ENCODE peak calls at places on chromosomes 2 and 18, in five cellular contexts. K is CD4-positive, alpha-beta T cell; R is left ventricle myocardium inferior; V is hepatocyte; M is caudate nucleus. U is an unnamed sample.

GRCh38 chr2:2757764-2758163 is 426.7 kb upstream of the MYT1L start:
- DNase-seq in R (no peak), V (no peak), M (no peak), K (no peak), U (no peak)

GRCh38 chr2:195319548-195320415 is 337.2 kb upstream of the SLC39A10 start:
- DNase-seq in K (no peak), R (no peak), V (no peak), M (no peak), U (no peak)

GRCh38 chr2:98295721-98296414 is 50.4 kb upstream of the CNGA3 start:
- DNase-seq in V (no peak), R (no peak), K (no peak), M (no peak), U (no peak)

GRCh38 chr2:218024871-218025270 is 22.1 kb upstream of the TNS1 start:
- DNase-seq in V (no peak), M (no peak), R (peak; percentile 10), K (no peak), U (no peak)

GRCh38 chr2:42196403-42197267 is 27.5 kb downstream of the EML4 start:
- DNase-seq in R (no peak), V (peak; percentile 61), K (peak; percentile 17), M (no peak), U (peak; percentile 66)

GRCh38 chr2:235518317-235519090 is 24.7 kb downstream of the AGAP1 start:
- DNase-seq in K (no peak), V (no peak), M (no peak), R (no peak), U (no peak)

GRCh38 chr2:240442891-240443715 is 7.6 kb downstream of the GPC1 start:
- DNase-seq in R (no peak), M (no peak), K (no peak), V (no peak), U (no peak)

GRCh38 chr2:3459185-3460015 is 59.9 kb downstream of the ADI1 start:
- DNase-seq in K (no peak), R (peak; percentile 80), V (peak; percentile 3), M (no peak), U (peak; percentile 56)

GRCh38 chr2:239725551-239725890 is 299.6 kb downstream of the NDUFA10 start:
- DNase-seq in R (no peak), M (no peak), K (no peak), V (no peak), U (no peak)

GRCh38 chr2:15241208-15241607 is 319.9 kb downstream of the NBAS start:
- DNase-seq in K (no peak), M (no peak), V (no peak), R (no peak), U (no peak)

GRCh38 chr18:54984908-54985307 is 25.6 kb upstream of the CCDC68 start:
- DNase-seq in K (no peak), R (no peak), V (no peak), M (no peak), U (no peak)

GRCh38 chr2:135149251-135149650 is 97.2 kb downstream of the RAB3GAP1 start:
- DNase-seq in M (no peak), V (no peak), K (no peak), R (no peak), U (no peak)

GRCh38 chr18:33720133-33720532 is 142.1 kb downstream of the ASXL3 start:
- DNase-seq in K (no peak), R (no peak), M (no peak), V (no peak), U (no peak)

GRCh38 chr2:18611604-18612003 is 22.2 kb upstream of the NT5C1B start:
- DNase-seq in M (no peak), R (no peak), K (no peak), V (no peak), U (no peak)

GRCh38 chr2:74817333-74817732 is 16.6 kb upstream of the HK2 start:
- DNase-seq in V (no peak), R (no peak), K (no peak), M (no peak), U (no peak)

GRCh38 chr18:49723648-49724180 is 89.6 kb downstream of the ACAA2 start:
- DNase-seq in M (no peak), R (no peak), V (peak; percentile 33), K (no peak), U (no peak)
- H3K27ac ChIP-seq in M (no peak overlapping the region), R (no peak overlapping the region), V (peak overlapping the region; percentile 81), K (no peak overlapping the region), U (no peak overlapping the region)

GRCh38 chr18:12307871-12308385 is at the start of gene TUBB6:
- DNase-seq in K (no peak), R (peak; percentile 79), M (no peak), V (peak; percentile 83), U (peak; percentile 73)

GRCh38 chr18:12307251-12307736 is 747 bp upstream of the TUBB6 start:
- DNase-seq in R (peak; percentile 64), K (no peak), M (no peak), V (peak; percentile 65), U (peak; percentile 77)

GRCh38 chr18:12309683-12310198 is 1.7 kb downstream of the TUBB6 start:
- DNase-seq in M (no peak), V (no peak), R (no peak), K (no peak), U (peak; percentile 50)

GRCh38 chr18:12306752-12307151 is 1.3 kb upstream of the TUBB6 start:
- DNase-seq in K (no peak), M (no peak), R (no peak), V (no peak), U (peak; percentile 53)

GRCh38 chr18:12308386-12309100 is 502 bp downstream of the TUBB6 start:
- DNase-seq in M (no peak), V (peak; percentile 91), R (peak; percentile 89), K (no peak), U (peak; percentile 96)
- H3K27ac ChIP-seq in M (no peak overlapping the region), V (peak overlapping the region; percentile 98), R (peak overlapping the region; percentile 98), K (no peak overlapping the region), U (peak overlapping the region; percentile 99)

GRCh38 chr2:119256574-119256921 is 32.9 kb downstream of the STEAP3 start:
- DNase-seq in R (no peak), M (no peak), V (no peak), K (no peak), U (no peak)
- H3K27ac ChIP-seq in R (no peak overlapping the region), M (no peak overlapping the region), V (peak overlapping the region; percentile 9), K (no peak overlapping the region), U (no peak overlapping the region)

GRCh38 chr18:26473721-26474120 is 74.6 kb downstream of the KCTD1 start:
- DNase-seq in R (no peak), M (no peak), V (no peak), K (no peak), U (no peak)

GRCh38 chr18:26470011-26470637 is 78.2 kb downstream of the KCTD1 start:
- DNase-seq in V (no peak), M (no peak), R (no peak), K (no peak), U (no peak)

GRCh38 chr18:26471826-26472225 is 76.5 kb downstream of the KCTD1 start:
- DNase-seq in K (no peak), V (no peak), R (no peak), M (no peak), U (no peak)

GRCh38 chr18:26468931-26469340 is 79.4 kb downstream of the KCTD1 start:
- DNase-seq in R (no peak), V (peak; percentile 77), K (no peak), M (no peak), U (no peak)

GRCh38 chr18:26471027-26471426 is 77.3 kb downstream of the KCTD1 start:
- DNase-seq in K (no peak), R (no peak), V (peak; percentile 47), M (no peak), U (no peak)
- H3K27ac ChIP-seq in K (no peak overlapping the region), R (no peak overlapping the region), V (peak overlapping the region; percentile 67), M (peak overlapping the region; percentile 32), U (peak overlapping the region; percentile 60)

DNA sequence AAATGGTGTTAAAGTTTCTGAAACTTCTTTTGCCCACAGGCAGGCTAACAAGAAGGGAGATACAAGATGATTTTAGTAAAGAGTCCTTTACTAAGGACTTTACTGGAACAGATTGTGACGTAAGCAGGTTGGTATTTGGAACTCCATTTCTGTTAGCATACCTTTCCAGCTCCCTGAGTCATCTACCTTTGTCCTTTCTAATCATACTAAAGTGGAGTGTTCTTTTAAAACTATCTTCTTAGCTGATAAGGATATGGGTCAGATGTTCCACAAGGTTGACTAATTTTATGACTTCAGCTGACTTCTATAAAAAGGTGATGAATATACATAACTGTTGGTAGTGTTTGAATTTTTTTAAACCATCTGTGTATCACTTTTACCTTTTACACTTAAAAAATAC is 21.1 kb downstream of the UGP2 start:
- DNase-seq in K (no peak), R (no peak), M (no peak), V (peak; percentile 76), U (no peak)
- H3K27ac ChIP-seq in K (no peak overlapping the region), R (peak overlapping the region; percentile 66), M (no peak overlapping the region), V (peak overlapping the region; percentile 94), U (peak overlapping the region; percentile 65)

DNA sequence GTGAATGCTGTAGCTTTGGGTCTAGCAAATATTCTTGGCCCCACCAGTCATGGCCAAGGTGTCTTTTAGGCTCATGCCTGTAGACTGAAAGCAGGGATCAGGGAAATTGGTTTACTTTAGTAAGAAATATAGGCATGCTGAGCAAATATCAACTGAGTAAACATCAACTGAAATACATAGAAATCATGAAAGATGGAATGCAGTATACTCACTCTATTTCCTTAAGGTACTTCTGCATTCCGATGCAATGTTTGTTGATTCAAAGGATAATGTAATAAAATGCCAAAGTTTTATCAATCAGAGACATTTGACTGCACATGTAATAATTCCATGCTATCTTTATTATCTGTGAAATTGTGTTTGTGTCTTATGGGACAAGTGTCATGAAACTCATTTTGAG is 19.6 kb upstream of the IL1R1 start:
- DNase-seq in M (no peak), R (no peak), K (no peak), V (no peak), U (no peak)
- H3K27ac ChIP-seq in M (no peak overlapping the region), R (peak overlapping the region; percentile 53), K (no peak overlapping the region), V (peak overlapping the region; percentile 71), U (peak overlapping the region; percentile 74)

GRCh38 chr2:189372688-189373257 is 68.5 kb upstream of the WDR75 start:
- DNase-seq in V (no peak), R (no peak), K (no peak), M (no peak), U (no peak)
- H3K27ac ChIP-seq in V (no peak overlapping the region), R (no peak overlapping the region), K (no peak overlapping the region), M (no peak overlapping the region), U (no peak overlapping the region)

DNA sequence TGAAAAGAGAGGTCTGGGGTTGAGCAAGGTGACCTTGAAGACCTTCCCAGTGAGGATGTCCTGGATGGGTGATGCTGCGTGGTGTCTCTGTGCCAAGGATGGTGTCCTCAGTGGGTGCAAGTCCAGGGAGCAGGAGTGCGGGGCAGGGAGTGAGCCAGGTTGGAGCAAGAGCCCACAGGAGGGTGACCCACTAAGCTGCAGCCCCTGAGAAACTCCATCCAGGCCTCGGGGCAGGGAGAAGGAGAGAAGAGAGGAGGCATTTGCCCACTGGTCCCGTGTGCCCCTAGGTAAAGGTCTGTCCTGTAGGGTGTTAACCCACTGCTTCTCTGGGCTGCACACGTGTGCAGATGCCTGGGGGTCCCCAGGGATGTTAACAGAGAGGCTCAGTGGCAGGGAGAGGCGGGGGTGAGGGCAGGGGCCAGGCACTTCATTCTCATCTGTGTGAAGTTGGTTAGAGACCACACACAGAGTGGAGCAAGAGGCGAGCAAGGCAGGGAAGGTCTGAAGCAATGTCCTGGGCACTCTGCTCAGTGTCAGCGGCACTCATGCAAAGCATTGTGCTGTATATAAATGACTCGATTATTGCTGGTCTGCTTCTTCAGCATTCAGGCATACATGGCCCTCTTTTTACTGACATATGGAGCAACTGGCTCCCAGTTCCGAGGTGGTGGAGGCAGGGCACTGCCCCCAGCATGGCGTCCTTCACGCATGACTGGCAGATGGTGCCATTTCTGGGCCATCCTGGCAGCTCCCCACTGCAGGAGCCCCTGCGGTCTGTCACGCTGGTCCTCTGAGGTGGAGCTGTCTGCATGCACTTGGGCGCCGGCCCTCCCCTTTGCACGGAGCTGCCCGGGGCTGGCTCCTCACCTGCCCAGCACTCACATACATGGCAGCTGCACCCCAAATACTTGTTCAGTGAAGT is 117.2 kb upstream of the HS6ST1 start:
- DNase-seq in K (no peak), V (no peak), M (no peak), R (no peak), U (no peak)
- H3K27ac ChIP-seq in K (no peak overlapping the region), V (no peak overlapping the region), M (no peak overlapping the region), R (no peak overlapping the region), U (no peak overlapping the region)

U was measured in right atrium auricular region.